ENCODE peak calls at places on chromosomes 3 and 15, in four cellular contexts. R, B, E and O are unnamed samples.

GRCh38 chr3:23288286-23288685 is 85.2 kb downstream of the UBE2E2 start:
- DNase-seq in E (no peak), B (no peak), R (no peak), O (no peak)

GRCh38 chr15:63502137-63502801 is 2.1 kb upstream of the USP3 start:
- DNase-seq in B (no peak), R (no peak), E (no peak), O (no peak)

GRCh38 chr15:57306944-57307411 is 69.3 kb upstream of the CGNL1 start:
- DNase-seq in B (no peak), R (no peak), E (no peak), O (no peak)

GRCh38 chr15:38216763-38217162 is 35.9 kb upstream of the SPRED1 start:
- DNase-seq in B (peak), E (no peak), R (no peak), O (no peak)

GRCh38 chr15:46946953-46947352 is 770.4 kb upstream of the SEMA6D start:
- DNase-seq in R (no peak), B (no peak), E (no peak), O (no peak)

GRCh38 chr3:180161770-180162169 is 125.0 kb upstream of the PEX5L start:
- DNase-seq in R (no peak), B (no peak), E (no peak), O (no peak)

GRCh38 chr3:187445352-187445751 is 77.2 kb downstream of the RTP4 start:
- DNase-seq in E (no peak), R (no peak), B (no peak), O (no peak)

GRCh38 chr3:143083781-143084180 is 35.8 kb upstream of the CHST2 start:
- DNase-seq in E (no peak), R (no peak), B (no peak), O (no peak)

GRCh38 chr15:52100807-52101206 is 11.8 kb downstream of the BCL2L10 start:
- DNase-seq in R (no peak), B (peak), E (no peak), O (no peak)

GRCh38 chr3:102174832-102175374 is 259.9 kb upstream of the ZPLD1 start:
- DNase-seq in B (no peak), R (no peak), E (no peak), O (no peak)

GRCh38 chr15:41256577-41257038 is 25.5 kb downstream of the CHP1 start:
- DNase-seq in R (no peak), B (no peak), E (no peak), O (no peak)

GRCh38 chr15:68739390-68740075 is 81.2 kb downstream of the ANP32A start:
- DNase-seq in B (no peak), E (no peak), R (no peak), O (no peak)

GRCh38 chr15:77295446-77295845 is 124.5 kb downstream of the PEAK1 start:
- DNase-seq in B (no peak), R (no peak), E (no peak), O (no peak)

GRCh38 chr3:52670621-52671521 is 14.8 kb downstream of the PBRM1 start:
- DNase-seq in B (peak), R (peak), E (no peak), O (no peak)

GRCh38 chr3:42097166-42097946 is 6.2 kb downstream of the TRAK1 start:
- DNase-seq in R (peak), E (no peak), B (peak), O (no peak)